ENCODE peak calls at places on chromosomes 3 and 15, in ten cellular contexts. One of them, this sample, is unnamed.

GRCh38 chr15:28017423-28017924 is 81.6 kb downstream of the OCA2 start:
- DNase-seq in ovary: no peak
- DNase-seq in amniotic epithelial cell: no peak
- DNase-seq in keratinocyte: no peak
- DNase-seq in hippocampal formation: no peak
- DNase-seq in GM23338: peak; percentile 38
- DNase-seq in breast epithelium: no peak
- DNase-seq in T47D: peak; percentile 70
- DNase-seq in GM04504: no peak
- DNase-seq in naive thymus-derived CD8-positive, alpha-beta T cell: no peak
- DNase-seq in this sample: no peak

GRCh38 chr3:85377115-85377514 is 418.3 kb downstream of the CADM2 start:
- DNase-seq in ovary: no peak
- DNase-seq in amniotic epithelial cell: no peak
- DNase-seq in keratinocyte: no peak
- DNase-seq in hippocampal formation: no peak
- DNase-seq in GM23338: no peak
- DNase-seq in breast epithelium: no peak
- DNase-seq in T47D: no peak
- DNase-seq in GM04504: no peak
- DNase-seq in naive thymus-derived CD8-positive, alpha-beta T cell: no peak
- DNase-seq in this sample: no peak

GRCh38 chr3:89184151-89184550 is 76.7 kb downstream of the EPHA3 start:
- DNase-seq in ovary: no peak
- DNase-seq in amniotic epithelial cell: no peak
- DNase-seq in keratinocyte: no peak
- DNase-seq in hippocampal formation: no peak
- DNase-seq in GM23338: no peak
- DNase-seq in breast epithelium: no peak
- DNase-seq in T47D: no peak
- DNase-seq in GM04504: no peak
- DNase-seq in naive thymus-derived CD8-positive, alpha-beta T cell: no peak
- DNase-seq in this sample: no peak

GRCh38 chr3:64163755-64164148 is 61.5 kb downstream of the PRICKLE2 start:
- DNase-seq in ovary: no peak
- DNase-seq in amniotic epithelial cell: peak; percentile 91
- DNase-seq in keratinocyte: no peak
- DNase-seq in hippocampal formation: no peak
- DNase-seq in GM23338: peak; percentile 30
- DNase-seq in breast epithelium: no peak
- DNase-seq in T47D: no peak
- DNase-seq in GM04504: peak; percentile 81
- DNase-seq in naive thymus-derived CD8-positive, alpha-beta T cell: no peak
- DNase-seq in this sample: no peak

GRCh38 chr15:100515758-100516157 is 13.0 kb downstream of the CERS3 start:
- DNase-seq in ovary: no peak
- DNase-seq in amniotic epithelial cell: peak; percentile 13
- DNase-seq in keratinocyte: no peak
- DNase-seq in hippocampal formation: no peak
- DNase-seq in GM23338: no peak
- DNase-seq in breast epithelium: no peak
- DNase-seq in T47D: no peak
- DNase-seq in GM04504: peak; percentile 1
- DNase-seq in naive thymus-derived CD8-positive, alpha-beta T cell: no peak
- DNase-seq in this sample: no peak

GRCh38 chr3:190883973-190884832 is 21.7 kb upstream of the GMNC start:
- DNase-seq in ovary: peak; percentile 17
- DNase-seq in amniotic epithelial cell: peak; percentile 53
- DNase-seq in keratinocyte: no peak
- DNase-seq in hippocampal formation: peak; percentile 60
- DNase-seq in GM23338: peak; percentile 82
- DNase-seq in breast epithelium: no peak
- DNase-seq in T47D: peak; percentile 67
- DNase-seq in GM04504: peak; percentile 37
- DNase-seq in naive thymus-derived CD8-positive, alpha-beta T cell: no peak
- DNase-seq in this sample: peak; percentile 27

GRCh38 chr15:64070965-64071851 is 22.4 kb downstream of the CIAO2A start:
- DNase-seq in ovary: peak; percentile 66
- DNase-seq in amniotic epithelial cell: peak; percentile 88
- DNase-seq in keratinocyte: no peak
- DNase-seq in hippocampal formation: no peak
- DNase-seq in GM23338: no peak
- DNase-seq in breast epithelium: peak; percentile 50
- DNase-seq in T47D: no peak
- DNase-seq in GM04504: peak; percentile 65
- DNase-seq in naive thymus-derived CD8-positive, alpha-beta T cell: no peak
- DNase-seq in this sample: peak; percentile 58

GRCh38 chr3:47324278-47324865 is 41.6 kb downstream of the KLHL18 start:
- DNase-seq in ovary: peak; percentile 52
- DNase-seq in amniotic epithelial cell: peak; percentile 89
- DNase-seq in keratinocyte: peak; percentile 59
- DNase-seq in hippocampal formation: peak; percentile 78
- DNase-seq in GM23338: peak; percentile 94
- DNase-seq in breast epithelium: peak; percentile 44
- DNase-seq in T47D: peak; percentile 46
- DNase-seq in GM04504: peak; percentile 66
- DNase-seq in naive thymus-derived CD8-positive, alpha-beta T cell: peak; percentile 40
- DNase-seq in this sample: peak; percentile 46

GRCh38 chr15:94297543-94297942 is 66.2 kb downstream of the MCTP2 start:
- DNase-seq in ovary: no peak
- DNase-seq in amniotic epithelial cell: peak; percentile 46
- DNase-seq in keratinocyte: no peak
- DNase-seq in hippocampal formation: no peak
- DNase-seq in GM23338: no peak
- DNase-seq in breast epithelium: no peak
- DNase-seq in T47D: no peak
- DNase-seq in GM04504: no peak
- DNase-seq in naive thymus-derived CD8-positive, alpha-beta T cell: no peak
- DNase-seq in this sample: no peak

GRCh38 chr3:82671466-82671865 is 910.0 kb upstream of the GBE1 start:
- DNase-seq in ovary: no peak
- DNase-seq in amniotic epithelial cell: no peak
- DNase-seq in keratinocyte: no peak
- DNase-seq in hippocampal formation: no peak
- DNase-seq in GM23338: no peak
- DNase-seq in breast epithelium: no peak
- DNase-seq in T47D: no peak
- DNase-seq in GM04504: no peak
- DNase-seq in naive thymus-derived CD8-positive, alpha-beta T cell: no peak
- DNase-seq in this sample: no peak

GRCh38 chr3:140863481-140864084 is 78.1 kb upstream of the SLC25A36 start:
- DNase-seq in ovary: peak; percentile 63
- DNase-seq in amniotic epithelial cell: peak; percentile 32
- DNase-seq in keratinocyte: no peak
- DNase-seq in hippocampal formation: peak; percentile 42
- DNase-seq in GM23338: peak; percentile 87
- DNase-seq in breast epithelium: peak; percentile 20
- DNase-seq in T47D: peak; percentile 56
- DNase-seq in GM04504: peak; percentile 20
- DNase-seq in naive thymus-derived CD8-positive, alpha-beta T cell: peak; percentile 29
- DNase-seq in this sample: peak; percentile 26

GRCh38 chr3:178762382-178762781 is 226.1 kb downstream of the KCNMB2 start:
- DNase-seq in ovary: no peak
- DNase-seq in amniotic epithelial cell: no peak
- DNase-seq in keratinocyte: no peak
- DNase-seq in hippocampal formation: no peak
- DNase-seq in GM23338: no peak
- DNase-seq in breast epithelium: no peak
- DNase-seq in T47D: no peak
- DNase-seq in GM04504: no peak
- DNase-seq in naive thymus-derived CD8-positive, alpha-beta T cell: no peak
- DNase-seq in this sample: no peak

GRCh38 chr3:189687475-189687874 is 56.3 kb downstream of the TP63 start:
- DNase-seq in ovary: no peak
- DNase-seq in amniotic epithelial cell: no peak
- DNase-seq in keratinocyte: no peak
- DNase-seq in hippocampal formation: no peak
- DNase-seq in GM23338: peak; percentile 43
- DNase-seq in breast epithelium: no peak
- DNase-seq in T47D: no peak
- DNase-seq in GM04504: no peak
- DNase-seq in naive thymus-derived CD8-positive, alpha-beta T cell: no peak
- DNase-seq in this sample: no peak

GRCh38 chr3:194439915-194440550 is 41.0 kb upstream of the GP5 start:
- DNase-seq in ovary: no peak
- DNase-seq in amniotic epithelial cell: peak; percentile 7
- DNase-seq in keratinocyte: no peak
- DNase-seq in hippocampal formation: no peak
- DNase-seq in GM23338: no peak
- DNase-seq in breast epithelium: no peak
- DNase-seq in T47D: no peak
- DNase-seq in GM04504: no peak
- DNase-seq in naive thymus-derived CD8-positive, alpha-beta T cell: no peak
- DNase-seq in this sample: no peak

GRCh38 chr15:74428442-74428787 is 5.3 kb downstream of the SEMA7A start:
- DNase-seq in ovary: no peak
- DNase-seq in amniotic epithelial cell: no peak
- DNase-seq in keratinocyte: no peak
- DNase-seq in hippocampal formation: no peak
- DNase-seq in GM23338: no peak
- DNase-seq in breast epithelium: no peak
- DNase-seq in T47D: no peak
- DNase-seq in GM04504: no peak
- DNase-seq in naive thymus-derived CD8-positive, alpha-beta T cell: no peak
- DNase-seq in this sample: no peak

GRCh38 chr15:40991355-40991754 is 38.1 kb downstream of the CHAC1 start:
- DNase-seq in ovary: no peak
- DNase-seq in amniotic epithelial cell: no peak
- DNase-seq in keratinocyte: no peak
- DNase-seq in hippocampal formation: no peak
- DNase-seq in GM23338: no peak
- DNase-seq in breast epithelium: no peak
- DNase-seq in T47D: no peak
- DNase-seq in GM04504: no peak
- DNase-seq in naive thymus-derived CD8-positive, alpha-beta T cell: no peak
- DNase-seq in this sample: no peak

GRCh38 chr3:58999134-58999778 is 50.6 kb downstream of the CFAP20DC start:
- DNase-seq in ovary: no peak
- DNase-seq in amniotic epithelial cell: peak; percentile 61
- DNase-seq in keratinocyte: peak; percentile 13
- DNase-seq in hippocampal formation: no peak
- DNase-seq in GM23338: no peak
- DNase-seq in breast epithelium: no peak
- DNase-seq in T47D: no peak
- DNase-seq in GM04504: no peak
- DNase-seq in naive thymus-derived CD8-positive, alpha-beta T cell: no peak
- DNase-seq in this sample: no peak

GRCh38 chr3:143586565-143586964 is 261.7 kb downstream of the SLC9A9 start:
- DNase-seq in ovary: no peak
- DNase-seq in amniotic epithelial cell: no peak
- DNase-seq in keratinocyte: no peak
- DNase-seq in hippocampal formation: no peak
- DNase-seq in GM23338: no peak
- DNase-seq in breast epithelium: peak; percentile 41
- DNase-seq in T47D: no peak
- DNase-seq in GM04504: peak; percentile 38
- DNase-seq in naive thymus-derived CD8-positive, alpha-beta T cell: no peak
- DNase-seq in this sample: no peak

GRCh38 chr3:19190602-19191001 is 42.3 kb downstream of the KCNH8 start:
- DNase-seq in ovary: no peak
- DNase-seq in amniotic epithelial cell: no peak
- DNase-seq in keratinocyte: no peak
- DNase-seq in hippocampal formation: no peak
- DNase-seq in GM23338: no peak
- DNase-seq in breast epithelium: no peak
- DNase-seq in T47D: no peak
- DNase-seq in GM04504: no peak
- DNase-seq in naive thymus-derived CD8-positive, alpha-beta T cell: no peak
- DNase-seq in this sample: no peak

GRCh38 chr3:112638327-112639020 is 2.5 kb downstream of the CCDC80 start:
- DNase-seq in ovary: no peak
- DNase-seq in amniotic epithelial cell: no peak
- DNase-seq in keratinocyte: no peak
- DNase-seq in hippocampal formation: no peak
- DNase-seq in GM23338: no peak
- DNase-seq in breast epithelium: no peak
- DNase-seq in T47D: no peak
- DNase-seq in GM04504: no peak
- DNase-seq in naive thymus-derived CD8-positive, alpha-beta T cell: no peak
- DNase-seq in this sample: peak; percentile 64

GRCh38 chr3:128849776-128850542 is 29.5 kb upstream of the ACAD9 start:
- DNase-seq in ovary: no peak
- DNase-seq in amniotic epithelial cell: peak; percentile 16
- DNase-seq in keratinocyte: no peak
- DNase-seq in hippocampal formation: no peak
- DNase-seq in GM23338: peak; percentile 29
- DNase-seq in breast epithelium: no peak
- DNase-seq in T47D: peak; percentile 29
- DNase-seq in GM04504: no peak
- DNase-seq in naive thymus-derived CD8-positive, alpha-beta T cell: no peak
- DNase-seq in this sample: no peak

This sample was measured in left cardiac atrium.